ENCODE peak calls at places on chromosome 18, in seven cellular contexts. J is CD8-positive, alpha-beta T cell; R is left lung; G is heart right ventricle; V is left cardiac atrium; D is Right ventricle myocardium superior; P is aorta. C is an unnamed sample.

GRCh38 chr18:36901277-36901701 is 72.4 kb downstream of the KIAA1328 start:
- ATAC-seq in D (no peak), P (no peak), R (no peak), G (no peak), V (no peak), J (no peak), C (no peak)

GRCh38 chr18:48002933-48003365 is 72.5 kb upstream of the SMAD2 start:
- ATAC-seq in G (peak; percentile 90), P (peak; percentile 80), J (no peak), V (peak; percentile 86), R (peak; percentile 85), D (peak; percentile 83), C (peak; percentile 55)

GRCh38 chr18:3266062-3266608 is 4.2 kb downstream of the MYL12B start:
- ATAC-seq in P (no peak), G (no peak), D (no peak), J (no peak), R (no peak), V (no peak), C (no peak)

GRCh38 chr18:3401669-3402620 is 48.0 kb upstream of the TGIF1 start:
- ATAC-seq in G (no peak), P (no peak), R (no peak), D (no peak), V (no peak), J (no peak), C (no peak)

GRCh38 chr18:48055351-48055750 is 124.9 kb upstream of the SMAD2 start:
- ATAC-seq in D (no peak), R (no peak), P (no peak), V (no peak), G (no peak), J (no peak), C (no peak)

GRCh38 chr18:44569391-44570055 is 111.2 kb upstream of the SETBP1 start:
- ATAC-seq in D (no peak), R (no peak), P (no peak), G (no peak), J (no peak), V (no peak), C (no peak)

GRCh38 chr18:8455661-8456614 is 153.3 kb upstream of the RAB12 start:
- ATAC-seq in J (no peak), G (no peak), R (peak; percentile 89), P (no peak), D (no peak), V (no peak), C (no peak)

GRCh38 chr18:22282311-22283235 is 113.2 kb downstream of the GATA6 start:
- ATAC-seq in J (peak; percentile 86), D (no peak), P (peak; percentile 36), V (no peak), G (no peak), R (peak; percentile 56), C (peak; percentile 46)

GRCh38 chr18:55300469-55301195 is 287.4 kb downstream of the TCF4 start:
- ATAC-seq in R (no peak), V (no peak), D (no peak), J (no peak), G (peak; percentile 21), P (no peak), C (peak; percentile 11)

GRCh38 chr18:62857278-62857976 is 142.1 kb downstream of the PHLPP1 start:
- ATAC-seq in D (peak; percentile 56), G (no peak), V (no peak), R (no peak), J (no peak), P (no peak), C (no peak)

GRCh38 chr18:49970288-49970687 is 157.0 kb upstream of the ACAA2 start:
- ATAC-seq in G (no peak), D (no peak), J (no peak), P (no peak), V (no peak), R (no peak), C (no peak)

GRCh38 chr18:55880617-55881016 is 292.6 kb upstream of the TCF4 start:
- ATAC-seq in G (no peak), P (no peak), J (no peak), D (no peak), V (no peak), R (no peak), C (no peak)

GRCh38 chr18:13943338-13943737 is 28.0 kb upstream of the MC2R start:
- ATAC-seq in R (no peak), J (no peak), V (no peak), P (no peak), G (no peak), D (no peak), C (no peak)

GRCh38 chr18:5146093-5146492 is 51.0 kb downstream of the AKAIN1 start:
- ATAC-seq in P (no peak), G (no peak), R (no peak), V (no peak), D (no peak), J (no peak), C (no peak)

GRCh38 chr18:63578357-63578958 is 8.7 kb upstream of the SERPINB13 start:
- ATAC-seq in R (peak; percentile 82), D (no peak), J (no peak), V (no peak), P (no peak), G (no peak), C (no peak)

GRCh38 chr18:71212222-71212621 is 923.4 kb downstream of the SOCS6 start:
- ATAC-seq in G (no peak), D (no peak), J (no peak), P (no peak), R (no peak), V (no peak), C (no peak)

GRCh38 chr18:10354241-10354811 is 100.1 kb upstream of the APCDD1 start:
- ATAC-seq in R (peak; percentile 54), P (peak; percentile 34), V (peak; percentile 85), D (peak; percentile 80), J (no peak), G (peak; percentile 81), C (no peak)

GRCh38 chr18:74570266-74570665 is 27.4 kb upstream of the ZNF407 start:
- ATAC-seq in G (no peak), J (no peak), D (peak; percentile 73), V (peak; percentile 69), P (no peak), R (no peak), C (no peak)

C was measured in gastroesophageal sphincter.